ENCODE peak calls at places on chromosomes 3 and 15, in five cellular contexts. C, Y, E, K and U are unnamed samples.
A peak's percentile ranks its signal among the peaks of the same experiment; 100 is the strongest.

GRCh38 chr3:63662500-63662899 is 10.0 kb downstream of the SNTN start:
- DNase-seq in K (no peak), E (no peak), Y (no peak), C (no peak), U (peak; percentile 6)

GRCh38 chr3:119769394-119770149 is 12.3 kb upstream of the NR1I2 start:
- DNase-seq in E (peak; percentile 67), Y (no peak), C (peak; percentile 80), K (peak; percentile 50), U (peak; percentile 2)

GRCh38 chr15:83547168-83547567 is 100.0 kb downstream of the SH3GL3 start:
- DNase-seq in K (no peak), C (no peak), Y (no peak), E (no peak), U (no peak)

GRCh38 chr3:168926426-168926825 is 737.1 kb downstream of the MECOM start:
- DNase-seq in E (no peak), Y (no peak), C (no peak), K (no peak), U (no peak)

GRCh38 chr3:98732239-98733054 is 30.7 kb upstream of the ST3GAL6 start:
- DNase-seq in Y (no peak), C (peak; percentile 50), E (peak; percentile 26), K (peak; percentile 50), U (peak; percentile 52)

GRCh38 chr3:103963599-103963998 is 1403.1 kb upstream of the ALCAM start:
- DNase-seq in K (no peak), Y (no peak), E (no peak), C (no peak), U (no peak)

GRCh38 chr3:36993326-36994283 is at the start of gene MLH1:
- DNase-seq in C (peak; percentile 100), E (peak; percentile 100), K (peak; percentile 100), Y (no peak), U (peak; percentile 100)

GRCh38 chr3:8619548-8619947 is 25.1 kb downstream of the SSUH2 start:
- DNase-seq in E (peak; percentile 68), K (peak; percentile 48), C (no peak), Y (no peak), U (peak; percentile 16)

GRCh38 chr3:15797600-15798303 is at the start of gene ANKRD28:
- DNase-seq in Y (no peak), C (no peak), E (peak; percentile 98), K (peak; percentile 97), U (peak; percentile 87)

GRCh38 chr3:141625506-141625905 is 112.6 kb upstream of the RNF7 start:
- DNase-seq in C (no peak), Y (no peak), E (no peak), K (peak; percentile 42), U (peak; percentile 21)

GRCh38 chr15:97791824-97792792 is 168.4 kb upstream of the ARRDC4 start:
- DNase-seq in Y (no peak), E (no peak), K (no peak), C (no peak), U (no peak)

GRCh38 chr3:29745237-29745870 is 464.5 kb downstream of the RBMS3 start:
- DNase-seq in C (no peak), E (no peak), Y (no peak), K (no peak), U (no peak)

GRCh38 chr15:47443839-47444238 is 273.5 kb upstream of the SEMA6D start:
- DNase-seq in Y (no peak), K (no peak), E (no peak), C (no peak), U (no peak)

GRCh38 chr15:56640127-56640526 is 93.2 kb downstream of the ZNF280D start:
- DNase-seq in Y (no peak), E (no peak), K (no peak), C (no peak), U (no peak)

GRCh38 chr15:72365844-72366243 is 10.0 kb downstream of the HEXA start:
- DNase-seq in Y (no peak), C (peak; percentile 54), K (no peak), E (no peak), U (no peak)

GRCh38 chr3:71428841-71429609 is 154.5 kb downstream of the FOXP1 start:
- DNase-seq in E (peak; percentile 70), Y (no peak), C (no peak), K (peak; percentile 51), U (no peak)

GRCh38 chr3:87968668-87969067 is 90.1 kb downstream of the CGGBP1 start:
- DNase-seq in C (no peak), E (no peak), Y (no peak), K (no peak), U (no peak)

GRCh38 chr15:72472907-72473669 is 1.0 kb upstream of the ARIH1 start:
- DNase-seq in K (peak; percentile 54), E (peak; percentile 69), Y (no peak), C (no peak), U (no peak)

GRCh38 chr3:2514031-2514430 is 415.4 kb downstream of the CNTN4 start:
- DNase-seq in C (no peak), K (no peak), E (no peak), Y (no peak), U (no peak)

GRCh38 chr3:106302451-106303221 is 433.8 kb upstream of the CBLB start:
- DNase-seq in E (no peak), K (no peak), Y (no peak), C (no peak), U (no peak)

GRCh38 chr3:88921986-88922385 is 185.4 kb upstream of the EPHA3 start:
- DNase-seq in K (no peak), E (no peak), C (no peak), Y (no peak), U (no peak)

GRCh38 chr3:164781755-164782154 is 296.5 kb downstream of the SI start:
- DNase-seq in Y (no peak), C (no peak), K (no peak), E (no peak), U (no peak)

GRCh38 chr15:57109005-57109404 is 190.6 kb downstream of the TCF12 start:
- DNase-seq in Y (no peak), C (no peak), K (no peak), E (no peak), U (no peak)

GRCh38 chr15:27673766-27674445 is 425.2 kb downstream of the OCA2 start:
- DNase-seq in E (no peak), C (no peak), K (no peak), Y (no peak), U (no peak)

GRCh38 chr3:105254154-105254553 is 112.6 kb upstream of the ALCAM start:
- DNase-seq in E (no peak), K (no peak), Y (no peak), C (no peak), U (no peak)

GRCh38 chr15:69392352-69392751 is 21.8 kb upstream of the KIF23 start:
- DNase-seq in K (no peak), E (no peak), C (no peak), Y (no peak), U (no peak)

GRCh38 chr3:59401924-59402323 is 352.1 kb upstream of the CFAP20DC start:
- DNase-seq in K (no peak), Y (no peak), E (no peak), C (no peak), U (no peak)

GRCh38 chr3:66638717-66639116 is 137.9 kb upstream of the LRIG1 start:
- DNase-seq in E (peak; percentile 12), C (no peak), K (no peak), Y (no peak), U (no peak)

GRCh38 chr3:188061133-188061532 is 92.8 kb upstream of the LPP start:
- DNase-seq in C (peak; percentile 86), K (no peak), E (peak; percentile 79), Y (no peak), U (peak; percentile 51)

GRCh38 chr15:58457466-58457965 is 25.7 kb downstream of the LIPC start:
- DNase-seq in Y (no peak), E (peak; percentile 72), K (peak; percentile 33), C (no peak), U (peak; percentile 92)
- H3K4me3 ChIP-seq in Y (no peak overlapping the region), E (no peak overlapping the region), K (no peak overlapping the region), C (no peak overlapping the region), U (no peak overlapping the region)

DNA sequence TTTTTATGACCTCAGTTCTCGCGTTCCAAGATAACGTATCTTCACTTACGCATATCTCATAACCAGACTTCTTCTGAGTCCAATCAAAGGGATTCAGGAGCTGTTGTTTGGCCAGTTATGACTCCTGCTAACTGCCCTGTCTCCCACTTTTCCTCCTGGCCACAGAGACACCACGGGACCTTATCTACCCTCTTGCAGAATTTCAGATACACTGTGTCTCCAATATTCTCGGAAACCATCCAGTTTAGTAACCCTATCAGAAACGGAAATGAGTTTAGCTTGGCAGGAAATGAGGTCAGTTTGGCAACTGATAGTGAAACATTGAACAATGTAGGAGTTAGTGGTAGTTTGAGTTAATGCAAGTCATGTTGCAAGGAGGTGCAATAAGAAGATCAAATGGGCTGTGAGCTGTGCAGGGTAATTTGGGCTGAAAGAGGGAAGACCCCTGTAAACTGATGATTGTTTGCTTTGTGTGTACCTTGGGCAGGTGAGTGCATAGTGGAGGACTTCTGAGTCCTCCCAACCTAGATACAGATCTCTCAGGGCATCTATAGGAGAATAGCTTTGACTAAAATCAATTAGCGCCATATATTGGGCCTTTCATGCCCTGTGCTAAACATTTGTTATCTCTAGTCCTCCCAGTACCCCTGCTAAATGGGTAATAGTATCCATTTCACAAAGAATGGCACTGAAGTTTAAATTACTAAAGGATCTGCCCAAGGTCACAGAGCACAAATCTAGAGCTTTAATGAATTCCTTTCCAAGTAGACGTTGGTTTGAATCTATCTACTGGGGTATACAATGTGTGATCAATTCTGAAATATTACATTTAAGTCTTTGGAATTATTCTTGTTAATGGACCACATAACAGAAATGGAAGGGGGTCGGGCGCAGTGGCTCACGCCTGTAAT is 41.3 kb upstream of the PIK3CB start:
- DNase-seq in C (no peak), Y (no peak), E (peak; percentile 37), K (peak; percentile 82), U (no peak)
- H3K4me3 ChIP-seq in C (no peak overlapping the region), Y (no peak overlapping the region), E (no peak overlapping the region), K (no peak overlapping the region), U (no peak overlapping the region)

DNA sequence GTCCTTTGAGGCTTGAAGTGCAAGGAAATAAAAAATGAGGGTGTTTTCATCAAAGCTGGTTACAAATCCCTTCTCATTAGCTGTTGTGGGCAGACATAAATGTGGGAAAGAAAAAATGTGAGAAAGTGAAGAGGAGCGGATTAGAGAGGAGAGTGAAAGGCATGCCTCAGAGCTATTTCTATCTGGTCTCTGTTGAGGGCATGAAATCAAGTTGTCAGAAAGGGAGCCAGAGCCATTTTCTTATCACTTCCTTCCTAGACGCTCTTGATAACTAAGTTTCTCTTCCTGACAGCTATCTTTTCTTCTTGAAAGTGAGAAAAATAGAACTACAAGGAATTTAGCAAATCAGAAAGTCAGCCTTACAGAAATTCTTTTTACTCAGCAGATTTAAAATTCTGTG is 20.8 kb upstream of the CAPN3 start:
- DNase-seq in C (no peak), K (peak; percentile 8), Y (no peak), E (no peak), U (no peak)
- H3K4me3 ChIP-seq in C (no peak overlapping the region), K (no peak overlapping the region), Y (no peak overlapping the region), E (no peak overlapping the region), U (no peak overlapping the region)

GRCh38 chr3:156290917-156291268 is 170.5 kb downstream of the KCNAB1 start:
- DNase-seq in E (no peak), Y (no peak), K (no peak), C (no peak), U (no peak)

GRCh38 chr3:156293566-156293965 is 173.2 kb downstream of the KCNAB1 start:
- DNase-seq in K (no peak), E (no peak), Y (no peak), C (no peak), U (no peak)

GRCh38 chr3:156285626-156286025 is 165.2 kb downstream of the KCNAB1 start:
- DNase-seq in Y (no peak), C (no peak), K (no peak), E (no peak), U (no peak)

GRCh38 chr3:156291269-156292123 is 171.1 kb downstream of the KCNAB1 start:
- DNase-seq in Y (no peak), C (no peak), K (no peak), E (peak; percentile 13), U (no peak)
- H3K4me3 ChIP-seq in Y (peak overlapping the region; percentile 55), C (no peak overlapping the region), K (peak overlapping the region; percentile 44), E (peak overlapping the region; percentile 25), U (peak overlapping the region; percentile 40)